ENCODE peak calls at places on chromosomes 2 and 18, in six cellular contexts. One of them, this sample, is unnamed.

GRCh38 chr2:178829299-178829698 is 22.1 kb upstream of the TTN start:
- DNase-seq in HCT116: no peak
- DNase-seq in SK-N-SH: peak; percentile 14
- DNase-seq in HepG2: no peak
- DNase-seq in H1: no peak
- DNase-seq in K562: no peak
- DNase-seq in this sample: no peak

GRCh38 chr2:31269087-31269486 is 35.1 kb downstream of the EHD3 start:
- DNase-seq in SK-N-SH: no peak
- DNase-seq in H1: no peak
- DNase-seq in K562: no peak
- DNase-seq in HCT116: no peak
- DNase-seq in HepG2: no peak
- DNase-seq in this sample: no peak

GRCh38 chr2:143604172-143604571 is 475.0 kb downstream of the ARHGAP15 start:
- DNase-seq in K562: no peak
- DNase-seq in HepG2: no peak
- DNase-seq in SK-N-SH: no peak
- DNase-seq in H1: no peak
- DNase-seq in HCT116: no peak
- DNase-seq in this sample: no peak

GRCh38 chr2:73651586-73652230 is 9.5 kb upstream of the NAT8 start:
- DNase-seq in HepG2: no peak
- DNase-seq in SK-N-SH: no peak
- DNase-seq in K562: no peak
- DNase-seq in HCT116: no peak
- DNase-seq in H1: no peak
- DNase-seq in this sample: no peak

GRCh38 chr18:47594621-47595086 is 335.8 kb downstream of the SMAD2 start:
- DNase-seq in K562: no peak
- DNase-seq in H1: no peak
- DNase-seq in SK-N-SH: peak; percentile 67
- DNase-seq in HepG2: no peak
- DNase-seq in HCT116: no peak
- DNase-seq in this sample: peak; percentile 14

GRCh38 chr18:58310517-58310916 is 266.5 kb downstream of the NEDD4L start:
- DNase-seq in K562: no peak
- DNase-seq in HepG2: no peak
- DNase-seq in H1: no peak
- DNase-seq in SK-N-SH: no peak
- DNase-seq in HCT116: no peak
- DNase-seq in this sample: no peak

GRCh38 chr2:150789376-150789905 is 302.0 kb upstream of the RND3 start:
- DNase-seq in K562: no peak
- DNase-seq in SK-N-SH: no peak
- DNase-seq in H1: no peak
- DNase-seq in HepG2: no peak
- DNase-seq in HCT116: no peak
- DNase-seq in this sample: no peak

GRCh38 chr18:22005191-22005824 is 164.1 kb upstream of the GATA6 start:
- DNase-seq in HCT116: no peak
- DNase-seq in K562: no peak
- DNase-seq in HepG2: no peak
- DNase-seq in H1: no peak
- DNase-seq in SK-N-SH: no peak
- DNase-seq in this sample: no peak

GRCh38 chr2:120516323-120517314 is 170.7 kb downstream of the INHBB start:
- DNase-seq in HCT116: no peak
- DNase-seq in K562: no peak
- DNase-seq in SK-N-SH: no peak
- DNase-seq in H1: no peak
- DNase-seq in HepG2: peak; percentile 69
- DNase-seq in this sample: no peak

GRCh38 chr2:197134206-197134605 is 176.4 kb downstream of the ANKRD44 start:
- DNase-seq in H1: no peak
- DNase-seq in SK-N-SH: no peak
- DNase-seq in HCT116: no peak
- DNase-seq in K562: no peak
- DNase-seq in HepG2: peak; percentile 22
- DNase-seq in this sample: no peak

GRCh38 chr2:221420245-221420644 is 151.9 kb downstream of the EPHA4 start:
- DNase-seq in HCT116: no peak
- DNase-seq in HepG2: no peak
- DNase-seq in SK-N-SH: no peak
- DNase-seq in K562: no peak
- DNase-seq in H1: no peak
- DNase-seq in this sample: no peak
- TF ChIP-seq POLR2AphosphoS5 in HCT116: no peak
- TF ChIP-seq POLR2AphosphoS5 in HepG2: no peak
- TF ChIP-seq POLR2AphosphoS5 in SK-N-SH: no peak
- TF ChIP-seq POLR2AphosphoS5 in K562: no peak
- TF ChIP-seq POLR2AphosphoS5 in H1: no peak
- TF ChIP-seq POLR2AphosphoS5 in this sample: no peak

DNA sequence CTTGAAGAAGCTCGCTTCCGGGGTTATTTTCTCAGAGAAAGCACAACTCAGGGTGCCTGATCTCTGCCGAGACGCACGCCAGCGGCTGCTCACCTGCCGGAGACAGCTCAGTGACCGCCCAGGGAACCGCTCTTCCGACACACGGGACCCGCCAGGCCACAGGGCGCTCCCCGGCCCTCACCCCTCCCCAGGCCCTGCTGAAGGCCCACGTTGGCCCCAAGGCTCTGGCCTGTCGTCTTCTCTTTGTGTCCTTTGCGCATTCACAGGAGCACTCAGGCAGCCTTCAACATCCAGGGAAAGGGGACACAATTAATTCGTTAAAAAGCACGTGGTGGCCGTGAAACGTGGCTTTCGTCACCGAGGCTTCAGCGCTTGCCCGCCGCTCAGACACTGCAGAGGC is 276.3 kb upstream of the SALL3 start:
- DNase-seq in HepG2: no peak
- DNase-seq in HCT116: no peak
- DNase-seq in SK-N-SH: no peak
- DNase-seq in H1: no peak
- DNase-seq in K562: no peak
- DNase-seq in this sample: no peak
- H3K9ac ChIP-seq in HepG2: no peak overlapping the region
- H3K9ac ChIP-seq in HCT116: no peak overlapping the region
- H3K9ac ChIP-seq in SK-N-SH: no peak overlapping the region
- H3K9ac ChIP-seq in H1: no peak overlapping the region
- H3K9ac ChIP-seq in K562: no peak overlapping the region
- H3K9ac ChIP-seq in this sample: no peak overlapping the region

GRCh38 chr2:237662671-237663093 is 35.3 kb downstream of the LRRFIP1 start:
- DNase-seq in HepG2: peak; percentile 71
- DNase-seq in H1: peak; percentile 89
- DNase-seq in K562: peak; percentile 16
- DNase-seq in SK-N-SH: peak; percentile 63
- DNase-seq in HCT116: peak; percentile 61
- DNase-seq in this sample: peak; percentile 58
- TF ChIP-seq POLR2AphosphoS5 in HepG2: no peak
- TF ChIP-seq POLR2AphosphoS5 in H1: no peak
- TF ChIP-seq POLR2AphosphoS5 in K562: no peak
- TF ChIP-seq POLR2AphosphoS5 in SK-N-SH: no peak
- TF ChIP-seq POLR2AphosphoS5 in HCT116: no peak
- TF ChIP-seq POLR2AphosphoS5 in this sample: peak; percentile 29

GRCh38 chr2:189580662-189581353 is at the start of gene SLC40A1:
- DNase-seq in K562: peak; percentile 75
- DNase-seq in SK-N-SH: peak; percentile 95
- DNase-seq in HCT116: no peak
- DNase-seq in H1: peak; percentile 68
- DNase-seq in HepG2: peak; percentile 67
- DNase-seq in this sample: no peak
- H3K9ac ChIP-seq in K562: peak within 1 kb of the TSS; percentile 92
- H3K9ac ChIP-seq in SK-N-SH: peak within 1 kb of the TSS; percentile 57
- H3K9ac ChIP-seq in HCT116: no peak within 1 kb of the TSS
- H3K9ac ChIP-seq in H1: no peak within 1 kb of the TSS
- H3K9ac ChIP-seq in HepG2: peak within 1 kb of the TSS; percentile 74
- H3K9ac ChIP-seq in this sample: peak within 1 kb of the TSS; percentile 82

DNA sequence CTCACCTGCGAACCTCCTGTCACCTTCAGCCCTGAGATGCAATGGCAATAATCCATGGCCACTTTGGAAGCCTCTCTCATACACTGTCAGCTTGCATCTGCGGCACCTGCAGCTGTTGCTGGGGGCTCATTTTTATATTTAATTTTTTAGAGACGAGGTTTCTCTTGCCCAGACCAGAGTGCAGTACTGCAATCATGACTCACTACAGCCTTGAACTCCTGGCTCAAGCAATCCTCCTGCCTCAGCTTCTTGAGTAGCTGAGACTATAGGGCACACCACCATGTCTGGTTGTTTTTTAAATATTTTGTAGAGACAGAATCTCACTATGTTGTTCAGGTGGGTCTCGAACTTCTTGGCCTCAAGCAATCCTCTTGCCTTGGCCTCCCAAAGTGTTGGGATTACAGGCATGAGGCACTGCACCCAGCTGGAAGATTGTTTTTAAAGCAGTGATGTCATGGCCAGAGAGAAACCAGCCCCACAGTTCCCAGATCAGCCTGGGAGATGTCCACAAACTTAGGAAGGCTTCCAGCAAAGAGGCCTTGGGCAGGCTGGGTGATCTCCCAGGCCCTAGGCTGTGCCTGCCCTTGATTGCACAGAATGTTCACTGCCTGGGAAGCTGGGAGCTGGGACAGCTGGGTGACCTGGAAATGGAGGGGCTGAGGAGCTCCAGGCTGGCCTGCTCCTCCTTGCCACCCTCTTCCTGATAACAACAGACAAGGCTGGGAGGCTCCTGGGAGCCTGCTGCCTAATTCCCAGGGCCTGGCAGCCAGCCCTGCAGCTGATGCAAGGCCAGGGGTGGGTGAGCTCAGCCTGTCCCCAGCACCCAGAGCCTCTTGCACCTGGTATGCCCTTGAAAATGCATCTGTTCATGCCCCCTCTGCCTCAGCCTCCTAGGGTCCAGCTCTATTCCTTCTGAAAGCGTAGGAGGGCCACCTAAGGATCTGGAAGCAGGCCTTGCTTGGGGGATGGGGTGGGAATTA is 27.1 kb downstream of the SH2D6 start:
- DNase-seq in HepG2: no peak
- DNase-seq in HCT116: no peak
- DNase-seq in SK-N-SH: peak; percentile 73
- DNase-seq in K562: no peak
- DNase-seq in H1: no peak
- DNase-seq in this sample: no peak
- TF ChIP-seq POLR2AphosphoS5 in HepG2: no peak
- TF ChIP-seq POLR2AphosphoS5 in HCT116: peak; percentile 33
- TF ChIP-seq POLR2AphosphoS5 in SK-N-SH: no peak
- TF ChIP-seq POLR2AphosphoS5 in K562: no peak
- TF ChIP-seq POLR2AphosphoS5 in H1: no peak
- TF ChIP-seq POLR2AphosphoS5 in this sample: no peak

GRCh38 chr18:7035807-7036206 is 81.8 kb downstream of the LAMA1 start:
- DNase-seq in H1: no peak
- DNase-seq in SK-N-SH: no peak
- DNase-seq in K562: no peak
- DNase-seq in HepG2: no peak
- DNase-seq in HCT116: no peak
- DNase-seq in this sample: no peak

GRCh38 chr18:7037470-7037869 is 80.1 kb downstream of the LAMA1 start:
- DNase-seq in K562: no peak
- DNase-seq in HepG2: no peak
- DNase-seq in HCT116: no peak
- DNase-seq in H1: no peak
- DNase-seq in SK-N-SH: no peak
- DNase-seq in this sample: no peak

GRCh38 chr18:7034924-7035323 is 82.7 kb downstream of the LAMA1 start:
- DNase-seq in HCT116: no peak
- DNase-seq in H1: no peak
- DNase-seq in SK-N-SH: no peak
- DNase-seq in K562: no peak
- DNase-seq in HepG2: no peak
- DNase-seq in this sample: no peak

GRCh38 chr18:7032537-7032936 is 85.1 kb downstream of the LAMA1 start:
- DNase-seq in HepG2: no peak
- DNase-seq in HCT116: no peak
- DNase-seq in H1: no peak
- DNase-seq in K562: no peak
- DNase-seq in SK-N-SH: no peak
- DNase-seq in this sample: no peak

GRCh38 chr18:7038330-7038846 is 79.2 kb downstream of the LAMA1 start:
- DNase-seq in HepG2: peak; percentile 27
- DNase-seq in SK-N-SH: peak; percentile 44
- DNase-seq in H1: peak; percentile 93
- DNase-seq in K562: peak; percentile 60
- DNase-seq in HCT116: no peak
- DNase-seq in this sample: no peak
- H3K9ac ChIP-seq in HepG2: no peak overlapping the region
- H3K9ac ChIP-seq in SK-N-SH: no peak overlapping the region
- H3K9ac ChIP-seq in H1: no peak overlapping the region
- H3K9ac ChIP-seq in K562: no peak overlapping the region
- H3K9ac ChIP-seq in HCT116: no peak overlapping the region
- H3K9ac ChIP-seq in this sample: no peak overlapping the region

GRCh38 chr2:206920936-206921335 is 18.4 kb upstream of the CPO start:
- DNase-seq in HCT116: no peak
- DNase-seq in SK-N-SH: no peak
- DNase-seq in HepG2: no peak
- DNase-seq in K562: no peak
- DNase-seq in H1: no peak
- DNase-seq in this sample: no peak

GRCh38 chr2:206915136-206915535 is 24.2 kb upstream of the CPO start:
- DNase-seq in K562: no peak
- DNase-seq in SK-N-SH: no peak
- DNase-seq in HepG2: peak; percentile 6
- DNase-seq in HCT116: peak; percentile 68
- DNase-seq in H1: no peak
- DNase-seq in this sample: no peak

GRCh38 chr2:206921507-206921906 is 17.8 kb upstream of the CPO start:
- DNase-seq in K562: no peak
- DNase-seq in HCT116: no peak
- DNase-seq in SK-N-SH: no peak
- DNase-seq in H1: no peak
- DNase-seq in HepG2: no peak
- DNase-seq in this sample: no peak

GRCh38 chr2:206920310-206920709 is 19.0 kb upstream of the CPO start:
- DNase-seq in HCT116: no peak
- DNase-seq in SK-N-SH: no peak
- DNase-seq in HepG2: no peak
- DNase-seq in H1: no peak
- DNase-seq in K562: no peak
- DNase-seq in this sample: no peak

GRCh38 chr2:206918258-206918657 is 21.1 kb upstream of the CPO start:
- DNase-seq in HCT116: no peak
- DNase-seq in H1: no peak
- DNase-seq in HepG2: no peak
- DNase-seq in K562: no peak
- DNase-seq in SK-N-SH: no peak
- DNase-seq in this sample: no peak
- TF ChIP-seq POLR2AphosphoS5 in HCT116: no peak
- TF ChIP-seq POLR2AphosphoS5 in H1: no peak
- TF ChIP-seq POLR2AphosphoS5 in HepG2: no peak
- TF ChIP-seq POLR2AphosphoS5 in K562: no peak
- TF ChIP-seq POLR2AphosphoS5 in SK-N-SH: no peak
- TF ChIP-seq POLR2AphosphoS5 in this sample: no peak

This sample was measured in SK-N-MC.